ENCODE peak calls at places on chromosome 10, in five cellular contexts. T is H9, P is H1, B is neuronal stem cell, F is trophoblast cell. Q is an unnamed sample. For H3K4me1, the result is how much of the 10 kb centered on the place peaks cover.

GRCh38 chr10:128125416-128125943 is 743 bp downstream of the MKI67 start:
- DNase-seq in T (no peak), P (no peak), B (no peak), F (no peak), Q (peak)

GRCh38 chr10:12406764-12407400 is 57.5 kb downstream of the CAMK1D start:
- DNase-seq in T (no peak), P (no peak), B (no peak), F (no peak), Q (no peak)

GRCh38 chr10:86400705-86401587 is 34.4 kb upstream of the GRID1 start:
- DNase-seq in T (no peak), P (peak), B (no peak), F (peak), Q (peak)

GRCh38 chr10:78907458-78908211 is 161.1 kb upstream of the ZMIZ1 start:
- DNase-seq in T (peak), P (no peak), B (no peak), F (no peak), Q (no peak)

GRCh38 chr10:71978988-71979691 is 14.9 kb downstream of the CHST3 start:
- DNase-seq in T (no peak), P (no peak), B (no peak), F (no peak), Q (no peak)

GRCh38 chr10:86972613-86973380 is 4.5 kb downstream of the ADIRF start:
- DNase-seq in T (no peak), P (peak), B (no peak), F (no peak), Q (no peak)

GRCh38 chr10:133292919-133293809 is 15.5 kb downstream of the TUBGCP2 start:
- DNase-seq in T (no peak), P (no peak), B (no peak), F (peak), Q (peak)

GRCh38 chr10:97522071-97522470 is 23.3 kb downstream of the UBTD1 start:
- DNase-seq in T (no peak), P (no peak), B (no peak), F (no peak), Q (no peak)

GRCh38 chr10:113583561-113583960 is 30.7 kb downstream of the HABP2 start:
- DNase-seq in T (no peak), P (no peak), B (no peak), F (no peak), Q (no peak)

GRCh38 chr10:117537904-117538524 is 4.5 kb upstream of the EMX2 start:
- DNase-seq in T (no peak), P (no peak), B (no peak), F (peak), Q (no peak)

GRCh38 chr10:90413196-90413595 is 444.6 kb downstream of the HTR7 start:
- DNase-seq in T (no peak), P (no peak), B (no peak), F (no peak), Q (no peak)

GRCh38 chr10:130003166-130003565 is 39.1 kb upstream of the EBF3 start:
- DNase-seq in T (no peak), P (no peak), B (no peak), F (no peak), Q (no peak)

GRCh38 chr10:69051303-69051702 is 36.6 kb upstream of the SRGN start:
- DNase-seq in T (no peak), P (no peak), B (no peak), F (peak), Q (peak)
- H3K4me1 ChIP-seq in T (under half), P (under half), B (under half), F (under half), Q (under half)

DNA sequence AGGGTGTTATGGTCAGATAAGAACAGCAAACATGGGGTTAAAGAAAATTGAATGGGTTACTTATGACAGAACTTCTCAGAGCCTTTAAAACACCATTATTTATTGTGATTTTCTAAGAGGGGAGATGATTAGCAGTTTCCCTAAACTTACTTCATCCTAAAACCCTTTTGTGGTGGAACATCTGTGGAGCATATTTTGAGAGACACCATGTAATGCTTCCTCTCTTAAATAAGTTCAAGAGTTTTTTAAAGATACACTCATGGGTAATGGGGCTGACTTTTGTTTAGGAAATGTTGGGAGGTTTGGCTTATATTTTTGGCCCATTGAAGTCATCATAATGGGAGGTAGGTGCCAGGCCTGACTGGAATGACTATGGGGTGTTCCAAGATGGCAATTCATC is 8.4 kb upstream of the PDCD4 start:
- DNase-seq in T (no peak), P (no peak), B (no peak), F (no peak), Q (no peak)
- H2BK12ac ChIP-seq in T (no peak), P (no peak), B (no peak), F (no peak), Q (no peak)

DNA sequence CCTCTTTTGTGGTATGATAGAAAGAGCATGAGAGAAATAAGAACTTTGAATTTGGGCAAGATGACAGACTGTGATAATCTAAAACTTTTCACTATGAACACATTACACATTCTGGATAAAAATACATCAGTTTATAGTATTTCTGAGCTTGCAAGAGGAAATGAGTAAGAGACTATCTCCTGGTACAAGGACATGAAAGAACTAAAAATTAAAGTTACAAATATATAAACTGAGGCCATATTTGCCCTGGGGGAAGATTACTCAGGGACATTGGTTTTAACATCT is 8.3 kb upstream of the UCN3 start:
- DNase-seq in T (no peak), P (no peak), B (no peak), F (no peak), Q (no peak)
- H3K4ac ChIP-seq in T (no peak), P (no peak), B (no peak), F (no peak), Q (no peak)

GRCh38 chr10:112229901-112230300 is 46.3 kb upstream of the GPAM start:
- DNase-seq in T (no peak), P (no peak), B (no peak), F (peak), Q (no peak)

GRCh38 chr10:112230325-112230988 is 46.9 kb upstream of the GPAM start:
- DNase-seq in T (no peak), P (no peak), B (no peak), F (no peak), Q (no peak)

GRCh38 chr10:112231602-112232001 is 48.0 kb upstream of the GPAM start:
- DNase-seq in T (no peak), P (no peak), B (no peak), F (no peak), Q (no peak)

GRCh38 chr10:112235141-112235540 is 48.1 kb upstream of the TECTB start:
- DNase-seq in T (no peak), P (no peak), B (no peak), F (no peak), Q (no peak)

DNA sequence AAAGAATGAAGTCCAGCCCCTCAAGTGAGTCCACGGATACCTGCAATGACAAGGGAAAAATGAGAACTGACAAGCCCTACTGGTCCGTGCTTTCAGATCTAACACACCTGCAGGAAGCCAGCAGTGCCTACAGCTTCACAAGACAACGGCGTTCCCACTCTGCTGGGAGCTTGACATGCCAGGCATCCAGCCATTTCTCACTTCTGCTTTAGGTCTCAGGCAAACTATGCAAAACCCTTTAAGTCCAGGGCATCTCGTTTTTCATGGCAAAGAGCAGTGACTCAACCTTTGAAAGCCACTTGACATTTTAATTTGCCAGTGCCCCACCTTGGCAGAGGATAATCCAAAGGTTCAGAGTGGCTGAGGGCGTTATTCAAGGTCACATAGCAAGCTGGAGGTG is 49.1 kb upstream of the GPAM start:
- DNase-seq in T (no peak), P (no peak), B (no peak), F (peak), Q (no peak)
- H3K4me1 ChIP-seq in T (under half), P (under half), B (under half), F (under half), Q (under half)

GRCh38 chr10:60508831-60509230 is 119.2 kb upstream of the ANK3 start:
- DNase-seq in T (no peak), P (no peak), B (no peak), F (no peak), Q (no peak)
- H2BK12ac ChIP-seq in T (no peak), P (no peak), B (no peak), F (no peak), Q (no peak)

GRCh38 chr10:61753453-61753852 is 90.7 kb downstream of the CABCOCO1 start:
- DNase-seq in T (no peak), P (no peak), B (no peak), F (no peak), Q (no peak)

GRCh38 chr10:61752111-61753011 is 89.6 kb downstream of the CABCOCO1 start:
- DNase-seq in T (no peak), P (no peak), B (no peak), F (no peak), Q (peak)

GRCh38 chr10:61749271-61749670 is 86.5 kb downstream of the CABCOCO1 start:
- DNase-seq in T (no peak), P (no peak), B (no peak), F (no peak), Q (no peak)

GRCh38 chr10:61750943-61751471 is 88.3 kb downstream of the CABCOCO1 start:
- DNase-seq in T (peak), P (peak), B (peak), F (peak), Q (peak)

DNA sequence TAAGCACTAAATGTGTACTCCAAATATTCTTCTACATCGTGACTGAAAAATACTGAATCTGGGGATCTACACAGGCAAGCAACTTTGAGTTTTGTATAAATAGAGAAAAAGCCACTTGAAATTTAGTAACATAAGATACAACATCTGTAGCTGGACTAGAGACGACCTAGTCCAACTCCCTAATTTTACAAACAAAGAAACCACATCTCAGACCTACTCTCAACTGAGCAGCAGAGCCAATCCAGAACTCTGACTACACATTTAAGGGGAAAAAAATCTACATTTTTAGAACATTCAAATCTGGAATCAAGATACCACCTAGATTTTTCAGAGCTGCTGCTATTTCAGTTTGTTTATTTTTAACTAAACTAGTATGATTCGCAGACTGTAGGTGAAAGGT is 88.9 kb downstream of the CABCOCO1 start:
- DNase-seq in T (no peak), P (no peak), B (no peak), F (no peak), Q (no peak)
- H3K4ac ChIP-seq in T (no peak), P (no peak), B (no peak), F (no peak), Q (no peak)

Q was measured in mesenchymal stem cell.